ENCODE peak calls at places on chromosomes 12 and 14, in four cellular contexts. S is nephron progenitor cell, U is T1000, N is endodermal cell. D is an unnamed sample.

GRCh38 chr14:71636820-71637471 is 295.3 kb upstream of the RGS6 start:
- DNase-seq in N (no peak), U (no peak), S (no peak), D (no peak)

GRCh38 chr12:87967871-87968270 is 61.3 kb downstream of the C12orf50 start:
- DNase-seq in U (no peak), S (no peak), N (no peak), D (no peak)

GRCh38 chr14:100271247-100271939 is 32.4 kb downstream of the YY1 start:
- DNase-seq in N (peak), U (no peak), S (no peak), D (peak)

GRCh38 chr12:12592930-12593329 is 18.7 kb upstream of the CREBL2 start:
- DNase-seq in S (no peak), U (no peak), N (no peak), D (no peak)

GRCh38 chr14:99732436-99733220 is 48.5 kb downstream of the CYP46A1 start:
- DNase-seq in S (peak), U (no peak), N (peak), D (no peak)

GRCh38 chr14:82394916-82395315 is 861.3 kb upstream of the SEL1L start:
- DNase-seq in S (no peak), U (no peak), N (no peak), D (no peak)

GRCh38 chr12:2139651-2140050 is 86.9 kb downstream of the CACNA1C start:
- DNase-seq in N (no peak), U (no peak), S (no peak), D (no peak)

GRCh38 chr12:104701756-104702155 is 245.0 kb downstream of the CHST11 start:
- DNase-seq in U (no peak), S (no peak), N (no peak), D (no peak)

GRCh38 chr12:6700646-6701051 is at the start of gene PIANP:
- DNase-seq in N (peak), U (peak), S (peak), D (no peak)

GRCh38 chr12:107509421-107509820 is 176.2 kb upstream of the PWP1 start:
- DNase-seq in U (no peak), S (no peak), N (peak), D (no peak)

GRCh38 chr14:55298423-55298822 is 27.2 kb downstream of the FBXO34 start:
- DNase-seq in U (no peak), S (no peak), N (no peak), D (peak)

GRCh38 chr12:26317942-26318565 is 122.7 kb downstream of the SSPN start:
- DNase-seq in U (no peak), N (no peak), S (no peak), D (no peak)

GRCh38 chr12:123671876-123672275 is 963 bp downstream of the TCTN2 start:
- DNase-seq in S (no peak), U (no peak), N (no peak), D (no peak)

GRCh38 chr14:75985618-75986438 is at the start of gene IFT43:
- DNase-seq in S (peak), U (peak), N (peak), D (peak)

GRCh38 chr14:75389679-75390078 is 38.1 kb upstream of the JDP2 start:
- DNase-seq in S (no peak), N (no peak), U (no peak), D (no peak)

GRCh38 chr12:6459004-6459337 is 7.1 kb downstream of the TAPBPL start:
- DNase-seq in N (no peak), S (no peak), U (no peak), D (no peak)

GRCh38 chr12:128801879-128802391 is 21.8 kb downstream of the SLC15A4 start:
- DNase-seq in U (no peak), S (no peak), N (no peak), D (no peak)

GRCh38 chr14:75657331-75657730 is 3.3 kb downstream of the ERG28 start:
- DNase-seq in N (no peak), U (no peak), S (no peak), D (no peak)

GRCh38 chr14:51430079-51430478 is 190.0 kb downstream of the TMX1 start:
- DNase-seq in S (no peak), U (no peak), N (no peak), D (no peak)

GRCh38 chr14:30657050-30657449 is 34.9 kb downstream of the SCFD1 start:
- DNase-seq in N (no peak), U (no peak), S (no peak), D (no peak)

GRCh38 chr12:121214855-121215745 is 5.2 kb downstream of the P2RX4 start:
- DNase-seq in U (peak), N (no peak), S (no peak), D (no peak)

GRCh38 chr12:54028324-54029201 is at the start of gene HOXC6:
- DNase-seq in S (peak), N (peak), U (no peak), D (no peak)

GRCh38 chr12:18872770-18873169 is 134.9 kb downstream of the CAPZA3 start:
- DNase-seq in S (no peak), N (no peak), U (no peak), D (no peak)

GRCh38 chr12:8698132-8698829 is 490 bp downstream of the RIMKLB start:
- DNase-seq in N (peak), U (no peak), S (peak), D (peak)

GRCh38 chr12:107986183-107986582 is 142.9 kb upstream of the WSCD2 start:
- DNase-seq in U (no peak), N (peak), S (no peak), D (no peak)

GRCh38 chr14:32588448-32589320 is 259.6 kb downstream of the AKAP6 start:
- DNase-seq in N (peak), U (no peak), S (peak), D (no peak)

GRCh38 chr12:106791531-106791930 is 17.0 kb downstream of the RIC8B start:
- DNase-seq in N (no peak), S (no peak), U (no peak), D (no peak)

GRCh38 chr14:21902561-21903199 is 229.1 kb upstream of the OR4E1 start:
- DNase-seq in N (peak), S (peak), U (no peak), D (no peak)

GRCh38 chr14:44795725-44796124 is 166.0 kb downstream of the KLHL28 start:
- DNase-seq in N (no peak), S (no peak), U (no peak), D (no peak)

GRCh38 chr12:102885043-102885932 is 31.8 kb downstream of the PAH start:
- DNase-seq in S (peak), U (no peak), N (peak), D (no peak)

GRCh38 chr12:106327256-106327852 is 24.8 kb downstream of the TCP11L2 start:
- DNase-seq in S (no peak), U (no peak), N (no peak), D (no peak)

GRCh38 chr14:94100847-94101246 is 9.7 kb upstream of the IFI27 start:
- DNase-seq in S (no peak), U (peak), N (no peak), D (no peak)

GRCh38 chr12:3928538-3929220 is 55.5 kb upstream of the PARP11 start:
- DNase-seq in U (no peak), N (no peak), S (no peak), D (no peak)